ENCODE peak calls at places on chromosomes 4 and X, in six cellular contexts. D, P, K, L, V and Y are unnamed samples. For H3K27me3, the result is how much of the 10 kb centered on the place peaks cover.

GRCh38 chr4:53015681-53016080 is 153.6 kb downstream of the RASL11B start:
- DNase-seq in D (peak), P (peak), K (peak), L (peak), V (peak), Y (peak)

GRCh38 chrX:141468940-141469339 is 115.6 kb downstream of the SPANXA1 start:
- DNase-seq in D (no peak), P (no peak), K (no peak), L (no peak), V (peak), Y (no peak)

GRCh38 chr4:173415885-173416658 is 17.2 kb upstream of the SCRG1 start:
- DNase-seq in D (peak), P (peak), K (peak), L (no peak), V (no peak), Y (peak)

GRCh38 chr4:177128306-177128705 is 181.4 kb upstream of the NEIL3 start:
- DNase-seq in D (no peak), P (no peak), K (no peak), L (no peak), V (peak), Y (no peak)

GRCh38 chr4:181106410-181106809 is 1136.8 kb upstream of the TENM3 start:
- DNase-seq in D (no peak), P (no peak), K (no peak), L (no peak), V (no peak), Y (no peak)

GRCh38 chr4:57158221-57158620 is 48.0 kb upstream of the IGFBP7 start:
- DNase-seq in D (no peak), P (no peak), K (no peak), L (no peak), V (no peak), Y (no peak)

GRCh38 chr4:65510976-65511375 is 159.3 kb downstream of the EPHA5 start:
- DNase-seq in D (no peak), P (no peak), K (no peak), L (no peak), V (no peak), Y (no peak)

GRCh38 chr4:167903291-167903721 is 189.0 kb upstream of the ANXA10 start:
- DNase-seq in D (no peak), P (no peak), K (no peak), L (no peak), V (peak), Y (no peak)

GRCh38 chr4:155906554-155907247 is 3.2 kb downstream of the TDO2 start:
- DNase-seq in D (no peak), P (no peak), K (no peak), L (peak), V (peak), Y (no peak)

GRCh38 chrX:45761920-45762319 is 561.2 kb upstream of the DIPK2B start:
- DNase-seq in D (no peak), P (no peak), K (no peak), L (no peak), V (no peak), Y (no peak)

GRCh38 chrX:94058728-94059382 is 384.8 kb downstream of the FAM133A start:
- DNase-seq in D (no peak), P (no peak), K (no peak), L (no peak), V (no peak), Y (peak)

GRCh38 chr4:118760493-118760892 is 75.3 kb downstream of the METTL14 start:
- DNase-seq in D (no peak), P (no peak), K (no peak), L (no peak), V (no peak), Y (no peak)

GRCh38 chr4:164659765-164660164 is 94.2 kb upstream of the SMIM31 start:
- DNase-seq in D (no peak), P (no peak), K (no peak), L (no peak), V (no peak), Y (no peak)

GRCh38 chrX:41922125-41922521 is 1.2 kb downstream of the CASK start:
- DNase-seq in D (no peak), P (no peak), K (no peak), L (no peak), V (peak), Y (peak)

GRCh38 chrX:48648299-48648698 is 35.3 kb upstream of the WAS start:
- DNase-seq in D (peak), P (peak), K (peak), L (peak), V (peak), Y (peak)

GRCh38 chr4:78293841-78294301 is 236.7 kb downstream of the FRAS1 start:
- DNase-seq in D (no peak), P (no peak), K (no peak), L (no peak), V (peak), Y (no peak)

GRCh38 chr4:141905751-141906150 is 269.4 kb downstream of the IL15 start:
- DNase-seq in D (no peak), P (no peak), K (no peak), L (no peak), V (peak), Y (no peak)

GRCh38 chrX:106168107-106168506 is at the start of gene PWWP3B:
- DNase-seq in D (no peak), P (peak), K (peak), L (peak), V (no peak), Y (peak)

GRCh38 chrX:43860646-43861370 is 21.4 kb downstream of the MAOB start:
- DNase-seq in D (no peak), P (no peak), K (no peak), L (peak), V (peak), Y (no peak)

GRCh38 chr4:139890810-139891209 is 225.2 kb downstream of the MGST2 start:
- DNase-seq in D (no peak), P (no peak), K (no peak), L (no peak), V (peak), Y (no peak)

GRCh38 chrX:120310861-120311631 is at the start of gene TMEM255A:
- DNase-seq in D (peak), P (peak), K (peak), L (peak), V (no peak), Y (no peak)

GRCh38 chr4:146214238-146214637 is at the start of gene REELD1:
- DNase-seq in D (no peak), P (no peak), K (no peak), L (no peak), V (no peak), Y (no peak)

GRCh38 chr4:180589575-180589974 is 1653.6 kb upstream of the TENM3 start:
- DNase-seq in D (no peak), P (no peak), K (no peak), L (no peak), V (no peak), Y (no peak)

GRCh38 chr4:137370206-137370633 is 162.1 kb downstream of the PCDH18 start:
- DNase-seq in D (no peak), P (no peak), K (no peak), L (no peak), V (peak), Y (no peak)

GRCh38 chr4:4655901-4656300 is 114.1 kb upstream of the STX18 start:
- DNase-seq in D (no peak), P (no peak), K (no peak), L (no peak), V (no peak), Y (no peak)

GRCh38 chr4:82282875-82283274 is 90.9 kb downstream of the HNRNPD start:
- DNase-seq in D (no peak), P (no peak), K (no peak), L (no peak), V (no peak), Y (no peak)

GRCh38 chr4:120731561-120731960 is 191.0 kb downstream of the PRDM5 start:
- DNase-seq in D (no peak), P (no peak), K (no peak), L (no peak), V (peak), Y (no peak)

GRCh38 chrX:29948653-29949052 is 266.7 kb upstream of the MAGEB2 start:
- DNase-seq in D (no peak), P (no peak), K (no peak), L (no peak), V (peak), Y (no peak)

GRCh38 chr4:80989921-80990544 is 40.5 kb upstream of the BMP3 start:
- DNase-seq in D (no peak), P (no peak), K (no peak), L (no peak), V (peak), Y (peak)

GRCh38 chr4:142274137-142274536 is 572.0 kb downstream of the INPP4B start:
- DNase-seq in D (no peak), P (no peak), K (no peak), L (no peak), V (peak), Y (no peak)

GRCh38 chrX:8520791-8521190 is 56.2 kb downstream of the VCX3B start:
- DNase-seq in D (no peak), P (no peak), K (no peak), L (no peak), V (no peak), Y (no peak)

GRCh38 chrX:1327651-1328304 is 8.8 kb upstream of the IL3RA start:
- DNase-seq in D (no peak), P (no peak), K (no peak), L (no peak), V (no peak), Y (no peak)

GRCh38 chr4:135123632-135124031 is 922.0 kb upstream of the PABPC4L start:
- DNase-seq in D (no peak), P (no peak), K (no peak), L (no peak), V (no peak), Y (no peak)

GRCh38 chr4:159389756-159390155 is 286.9 kb downstream of the RAPGEF2 start:
- DNase-seq in D (no peak), P (no peak), K (no peak), L (no peak), V (no peak), Y (no peak)

GRCh38 chrX:39418936-39419659 is 617.8 kb downstream of the MID1IP1 start:
- DNase-seq in D (no peak), P (peak), K (peak), L (peak), V (no peak), Y (peak)

GRCh38 chr4:986949-987688 is at the start of gene IDUA:
- DNase-seq in D (peak), P (peak), K (peak), L (peak), V (peak), Y (peak)
- TF ChIP-seq POLR2A in D (no peak), P (no peak), K (no peak), L (no peak), V (peak), Y (no peak)

GRCh38 chrX:136310411-136310810 is 9.6 kb downstream of the ADGRG4 start:
- DNase-seq in D (no peak), P (no peak), K (no peak), L (no peak), V (peak), Y (no peak)

GRCh38 chrX:136307471-136307870 is 6.7 kb downstream of the ADGRG4 start:
- DNase-seq in D (no peak), P (no peak), K (no peak), L (no peak), V (no peak), Y (no peak)

GRCh38 chrX:136303041-136303440 is 2.3 kb downstream of the ADGRG4 start:
- DNase-seq in D (no peak), P (no peak), K (no peak), L (no peak), V (no peak), Y (no peak)

GRCh38 chrX:136304493-136304892 is 3.7 kb downstream of the ADGRG4 start:
- DNase-seq in D (no peak), P (no peak), K (no peak), L (no peak), V (no peak), Y (no peak)

GRCh38 chrX:136306182-136306581 is 5.4 kb downstream of the ADGRG4 start:
- DNase-seq in D (no peak), P (no peak), K (no peak), L (no peak), V (no peak), Y (no peak)
- H3K27me3 ChIP-seq in D (under half), P (under half), K (under half), L (under half), V (under half), Y (under half)

GRCh38 chr4:90127223-90127705 is at the start of gene CCSER1:
- DNase-seq in D (peak), P (peak), K (peak), L (peak), V (peak), Y (peak)
- TF ChIP-seq POLR2A in D (peak), P (peak), K (peak), L (peak), V (no peak), Y (no peak)

GRCh38 chr4:54660145-54660535 is 2.4 kb downstream of the KIT start:
- DNase-seq in D (no peak), P (no peak), K (no peak), L (no peak), V (no peak), Y (no peak)
- H3K27me3 ChIP-seq in D (half or more), P (under half), K (under half), L (under half), V (under half), Y (under half)